ENCODE peak calls at places on chromosomes 6 and 20, in four cellular contexts. J is astrocyte of the cerebellum, N is keratinocyte, Y is astrocyte of the spinal cord. P is an unnamed sample.

GRCh38 chr20:26209171-26209941 is 512.7 kb upstream of the ZNF337 start:
- DNase-seq in N (no peak), Y (no peak), J (no peak), P (no peak)

GRCh38 chr20:37789408-37789807 is 95.6 kb downstream of the CTNNBL1 start:
- DNase-seq in Y (no peak), J (no peak), N (no peak), P (no peak)

GRCh38 chr20:35773154-35773751 is 1.4 kb downstream of the PHF20 start:
- DNase-seq in J (no peak), Y (peak), N (no peak), P (no peak)

GRCh38 chr6:665403-666267 is 8.7 kb upstream of the HUS1B start:
- DNase-seq in J (no peak), Y (no peak), N (no peak), P (no peak)

GRCh38 chr6:859936-860335 is 167.0 kb upstream of the EXOC2 start:
- DNase-seq in Y (no peak), N (no peak), J (no peak), P (no peak)

GRCh38 chr6:29924731-29925130 is 17.6 kb upstream of the HLA-A start:
- DNase-seq in N (peak), J (no peak), Y (no peak), P (no peak)

GRCh38 chr20:54716169-54716747 is 240.9 kb downstream of the DOK5 start:
- DNase-seq in Y (no peak), J (no peak), N (no peak), P (no peak)

GRCh38 chr6:147808631-147809030 is 300.1 kb downstream of the SAMD5 start:
- DNase-seq in Y (no peak), J (no peak), N (no peak), P (no peak)

GRCh38 chr6:2231438-2231837 is 14.0 kb downstream of the GMDS start:
- DNase-seq in J (peak), N (no peak), Y (peak), P (no peak)

GRCh38 chr20:22572023-22572422 is 12.3 kb downstream of the FOXA2 start:
- DNase-seq in Y (no peak), J (no peak), N (no peak), P (no peak)

GRCh38 chr20:23340524-23340923 is 10.1 kb upstream of the NXT1 start:
- DNase-seq in N (no peak), J (peak), Y (peak), P (peak)

GRCh38 chr6:100346828-100347227 is 117.9 kb downstream of the SIM1 start:
- DNase-seq in J (peak), N (peak), Y (peak), P (peak)

GRCh38 chr20:62602550-62602949 is 39.8 kb upstream of the SLCO4A1 start:
- DNase-seq in N (no peak), J (no peak), Y (no peak), P (no peak)

GRCh38 chr6:125439512-125439911 is 137.7 kb upstream of the HDDC2 start:
- DNase-seq in J (no peak), Y (no peak), N (no peak), P (no peak)

GRCh38 chr20:37179671-37180524 is 550 bp upstream of the MROH8 start:
- DNase-seq in Y (peak), J (peak), N (peak), P (peak)

DNA sequence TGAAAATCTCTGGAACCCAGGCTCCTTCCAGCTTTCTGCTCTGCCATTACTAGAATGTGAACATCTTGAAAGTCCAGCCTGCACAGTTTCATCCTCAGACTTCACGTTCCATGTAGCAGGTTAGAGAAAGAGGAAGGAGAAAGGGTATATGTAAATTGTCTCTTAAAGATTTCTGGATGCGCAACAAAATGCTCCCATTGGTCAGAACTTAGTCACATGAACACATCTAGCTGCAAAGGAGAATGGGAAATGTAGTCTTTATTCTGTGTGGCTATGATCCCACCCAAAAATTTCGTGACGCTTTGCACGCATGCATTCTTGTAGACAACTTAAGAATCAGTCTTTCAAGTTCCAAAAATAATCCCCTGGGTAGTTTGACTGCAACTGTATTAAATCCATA is 46.4 kb upstream of the CHD6 start:
- DNase-seq in J (no peak), N (no peak), Y (no peak), P (peak)
- H3K4me3 ChIP-seq in J (no peak), N (no peak), Y (no peak), P (no peak)

GRCh38 chr20:5221078-5221430 is 94.2 kb downstream of the CDS2 start:
- DNase-seq in N (no peak), Y (no peak), J (no peak), P (no peak)

GRCh38 chr20:5220334-5221077 is 93.7 kb downstream of the CDS2 start:
- DNase-seq in Y (no peak), J (no peak), N (no peak), P (no peak)

DNA sequence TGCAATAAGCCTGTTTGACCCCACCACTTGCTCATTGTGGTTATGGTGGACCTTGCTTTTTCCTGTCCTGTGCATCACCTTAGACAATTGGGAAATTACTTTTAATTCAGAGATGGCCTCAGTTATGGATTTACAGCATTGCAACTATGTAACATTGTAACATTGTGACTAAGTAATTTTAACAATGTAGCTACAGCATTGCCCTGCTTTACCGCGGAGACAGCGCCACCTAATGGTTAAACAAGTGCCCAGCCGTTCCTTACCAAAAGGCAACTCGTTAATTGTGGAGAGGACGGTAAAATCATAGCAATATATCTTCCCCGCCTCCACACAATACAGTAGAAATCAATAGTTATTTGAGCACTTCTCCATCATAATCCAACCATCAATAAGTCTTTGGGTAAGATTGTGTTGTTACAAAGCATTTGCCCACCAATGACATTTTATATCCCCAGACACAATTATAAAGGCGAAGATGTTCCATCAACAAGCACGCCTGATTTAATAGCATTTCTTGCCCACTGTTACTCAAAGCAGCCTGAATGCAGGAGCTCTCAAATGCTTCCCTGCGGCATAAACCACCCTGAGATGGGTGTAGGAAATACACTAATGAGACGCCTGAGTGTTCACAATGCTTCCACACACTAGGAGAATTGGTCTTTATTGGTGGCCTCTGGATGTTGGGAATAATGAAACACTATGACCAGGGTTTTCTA is 93.7 kb downstream of the PROKR2 start:
- DNase-seq in Y (peak), J (peak), N (peak), P (peak)
- TF ChIP-seq CTCF in Y (peak), J (peak), N (peak), P (peak)

GRCh38 chr6:113630738-113631535 is 226.2 kb upstream of the MARCKS start:
- DNase-seq in N (no peak), Y (peak), J (no peak), P (peak)
- H3K4me3 ChIP-seq in N (peak), Y (no peak), J (no peak), P (no peak)

DNA sequence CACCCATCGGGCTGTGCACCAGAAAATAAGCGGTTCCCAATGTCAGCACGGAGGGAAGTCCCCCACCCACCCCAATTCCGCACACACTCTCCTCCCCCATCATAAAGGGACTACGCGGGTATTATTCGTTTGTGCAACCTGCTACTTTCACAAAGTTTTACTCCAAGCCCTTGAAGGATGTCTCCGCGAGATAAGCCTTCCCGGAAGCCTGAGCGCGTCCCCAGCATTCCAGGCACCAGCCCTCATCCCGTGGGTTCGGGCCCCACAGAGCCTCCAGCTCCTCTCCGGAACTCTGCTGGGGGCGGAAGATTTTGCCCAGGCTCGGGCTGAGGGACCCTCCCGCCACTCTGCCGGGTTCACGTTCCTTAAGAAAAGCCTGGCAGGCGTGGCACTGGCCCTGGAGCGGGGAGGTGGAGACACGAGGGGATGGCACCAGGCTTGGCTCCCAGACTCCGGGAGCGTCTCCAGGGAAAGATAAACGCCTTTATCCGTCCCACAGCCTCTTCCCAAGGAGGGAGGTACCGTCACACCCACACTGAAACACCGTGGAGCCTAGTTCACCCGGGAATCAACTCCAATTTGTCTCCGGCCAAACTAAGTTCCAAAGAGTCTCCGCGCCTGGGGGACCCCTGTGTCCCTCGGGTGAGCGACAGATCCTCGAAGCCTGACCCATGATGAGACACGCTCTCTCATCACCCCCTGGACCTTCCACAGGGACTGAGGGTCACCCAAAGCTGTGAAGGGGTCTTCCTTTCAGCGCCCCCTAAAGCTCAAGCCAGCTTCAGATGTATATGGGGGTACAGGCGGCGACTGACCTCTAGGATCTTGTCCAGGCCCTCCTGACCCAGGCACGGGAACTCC is 934 bp downstream of the KCNK5 start:
- DNase-seq in J (no peak), Y (no peak), N (no peak), P (no peak)
- TF ChIP-seq CTCF in J (no peak), Y (no peak), N (no peak), P (no peak)

GRCh38 chr6:107793193-107793592 is 30.9 kb downstream of the SCML4 start:
- DNase-seq in J (no peak), N (no peak), Y (no peak), P (no peak)
- H3K4me3 ChIP-seq in J (no peak), N (no peak), Y (no peak), P (no peak)

P was measured in foreskin fibroblast.